ENCODE peak calls at places on chromosomes 6 and 20, in five cellular contexts. T is upper lobe of left lung, E is transverse colon, L is A549, K is prostate gland. Y is an unnamed sample.
A peak's percentile ranks its signal among the peaks of the same experiment; 100 is the strongest.

GRCh38 chr20:916825-917224 is 691 bp upstream of the ANGPT4 start:
- DNase-seq in T (no peak), E (no peak), L (no peak), K (no peak), Y (peak; percentile 9)

GRCh38 chr6:89966250-89966588 is 72.0 kb downstream of the GJA10 start:
- DNase-seq in T (no peak), E (no peak), L (no peak), K (no peak), Y (no peak)

GRCh38 chr20:32358883-32359632 is 927 bp downstream of the ASXL1 start:
- DNase-seq in T (peak; percentile 85), E (peak; percentile 84), L (peak; percentile 62), K (peak; percentile 76), Y (peak; percentile 81)

GRCh38 chr6:135850882-135851281 is 619 bp upstream of the PDE7B start:
- DNase-seq in T (no peak), E (no peak), L (peak; percentile 24), K (no peak), Y (no peak)

GRCh38 chr6:1931817-1932216 is 313.6 kb downstream of the GMDS start:
- DNase-seq in T (no peak), E (no peak), L (no peak), K (no peak), Y (no peak)

GRCh38 chr6:137717074-137718073 is 149.7 kb upstream of the TNFAIP3 start:
- DNase-seq in T (no peak), E (no peak), L (no peak), K (no peak), Y (no peak)

GRCh38 chr6:16966821-16967817 is 134.7 kb upstream of the STMND1 start:
- DNase-seq in T (no peak), E (no peak), L (no peak), K (no peak), Y (peak; percentile 29)

GRCh38 chr6:20319520-20320357 is 81.9 kb upstream of the E2F3 start:
- DNase-seq in T (peak; percentile 36), E (peak; percentile 63), L (no peak), K (no peak), Y (peak; percentile 65)

GRCh38 chr6:116492331-116493067 is 18.9 kb upstream of the CALHM5 start:
- DNase-seq in T (no peak), E (no peak), L (no peak), K (no peak), Y (no peak)

GRCh38 chr20:18188446-18188845 is 50.8 kb downstream of the KAT14 start:
- DNase-seq in T (no peak), E (no peak), L (no peak), K (no peak), Y (no peak)

GRCh38 chr20:51995551-51995951 is 193.2 kb upstream of the SALL4 start:
- DNase-seq in T (no peak), E (no peak), L (no peak), K (no peak), Y (no peak)

GRCh38 chr6:37919417-37920157 is 100.1 kb downstream of the ZFAND3 start:
- DNase-seq in T (no peak), E (no peak), L (no peak), K (no peak), Y (no peak)

GRCh38 chr20:49750611-49751396 is 37.1 kb upstream of the B4GALT5 start:
- DNase-seq in T (peak; percentile 60), E (peak; percentile 61), L (no peak), K (no peak), Y (no peak)

GRCh38 chr6:147724454-147724853 is 216.0 kb downstream of the SAMD5 start:
- DNase-seq in T (no peak), E (no peak), L (no peak), K (no peak), Y (no peak)

GRCh38 chr6:46104209-46104608 is 25.6 kb upstream of the ENPP4 start:
- DNase-seq in T (no peak), E (no peak), L (no peak), K (no peak), Y (no peak)

GRCh38 chr20:18034039-18034438 is 23.7 kb downstream of the OVOL2 start:
- DNase-seq in T (no peak), E (no peak), L (no peak), K (no peak), Y (no peak)

GRCh38 chr6:83958250-83958685 is 75.3 kb upstream of the MRAP2 start:
- DNase-seq in T (no peak), E (no peak), L (no peak), K (no peak), Y (no peak)

GRCh38 chr6:227812-228338 is 64.4 kb upstream of the DUSP22 start:
- DNase-seq in T (no peak), E (no peak), L (no peak), K (no peak), Y (no peak)

GRCh38 chr6:137013031-137013430 is 31.7 kb downstream of the IL20RA start:
- DNase-seq in T (no peak), E (no peak), L (no peak), K (no peak), Y (no peak)

GRCh38 chr6:150079604-150080003 is 10.7 kb upstream of the ULBP3 start:
- DNase-seq in T (no peak), E (no peak), L (no peak), K (no peak), Y (no peak)

GRCh38 chr6:75296811-75297779 is 12.5 kb upstream of the TMEM30A start:
- DNase-seq in T (no peak), E (no peak), L (no peak), K (no peak), Y (no peak)

GRCh38 chr6:939526-940252 is 246.8 kb upstream of the EXOC2 start:
- DNase-seq in T (no peak), E (no peak), L (no peak), K (no peak), Y (no peak)

GRCh38 chr6:18432619-18433018 is 45.5 kb downstream of the RNF144B start:
- DNase-seq in T (no peak), E (no peak), L (no peak), K (no peak), Y (no peak)

GRCh38 chr6:158769696-158770446 is 49.3 kb downstream of the EZR start:
- DNase-seq in T (no peak), E (no peak), L (no peak), K (no peak), Y (no peak)

GRCh38 chr20:6533321-6533720 is 234.2 kb upstream of the BMP2 start:
- DNase-seq in T (no peak), E (no peak), L (no peak), K (no peak), Y (no peak)

GRCh38 chr6:16374796-16375195 is 136.4 kb downstream of the GMPR start:
- DNase-seq in T (no peak), E (no peak), L (no peak), K (no peak), Y (no peak)

GRCh38 chr20:479487-479886 is 17.2 kb upstream of the TBC1D20 start:
- DNase-seq in T (no peak), E (no peak), L (no peak), K (no peak), Y (no peak)

GRCh38 chr6:96468681-96469224 is 52.9 kb upstream of the UFL1 start:
- DNase-seq in T (no peak), E (peak; percentile 16), L (no peak), K (no peak), Y (no peak)

GRCh38 chr20:64077094-64077493 is 2.2 kb downstream of the RGS19 start:
- DNase-seq in T (peak; percentile 48), E (peak; percentile 48), L (no peak), K (no peak), Y (no peak)

GRCh38 chr20:64077541-64077875 is 1.8 kb downstream of the RGS19 start:
- DNase-seq in T (no peak), E (no peak), L (no peak), K (no peak), Y (no peak)

GRCh38 chr20:64079273-64080012 is at the start of gene RGS19:
- DNase-seq in T (peak; percentile 86), E (peak; percentile 76), L (no peak), K (peak; percentile 75), Y (peak; percentile 79)

GRCh38 chr20:64078934-64079272 is 415 bp downstream of the RGS19 start:
- DNase-seq in T (no peak), E (no peak), L (no peak), K (no peak), Y (no peak)

GRCh38 chr20:64077876-64078551 is 1.3 kb downstream of the RGS19 start:
- DNase-seq in T (peak; percentile 71), E (peak; percentile 68), L (no peak), K (no peak), Y (no peak)
- H3K4me3 ChIP-seq in T (peak overlapping the region; percentile 80), E (peak overlapping the region; percentile 74), L (no peak overlapping the region), K (no peak overlapping the region), Y (peak overlapping the region; percentile 56)

GRCh38 chr6:81769834-81770233 is 17.4 kb upstream of the TENT5A start:
- DNase-seq in T (no peak), E (no peak), L (no peak), K (no peak), Y (no peak)

GRCh38 chr6:81768150-81768942 is 15.9 kb upstream of the TENT5A start:
- DNase-seq in T (no peak), E (no peak), L (no peak), K (no peak), Y (no peak)

GRCh38 chr6:81763968-81764367 is 11.5 kb upstream of the TENT5A start:
- DNase-seq in T (no peak), E (no peak), L (no peak), K (no peak), Y (no peak)

GRCh38 chr6:81767163-81768000 is 14.9 kb upstream of the TENT5A start:
- DNase-seq in T (peak; percentile 62), E (peak; percentile 33), L (no peak), K (no peak), Y (no peak)

GRCh38 chr6:81766482-81767069 is 14.1 kb upstream of the TENT5A start:
- DNase-seq in T (no peak), E (no peak), L (no peak), K (no peak), Y (no peak)
- TF ChIP-seq POLR2A in T (no peak), E (no peak), L (no peak), K (no peak), Y (no peak)

GRCh38 chr20:41030536-41031242 is 2.1 kb downstream of the TOP1 start:
- DNase-seq in T (peak; percentile 60), E (no peak), L (no peak), K (peak; percentile 28), Y (no peak)
- H3K4me3 ChIP-seq in T (peak overlapping the region; percentile 97), E (peak overlapping the region; percentile 97), L (peak overlapping the region; percentile 92), K (peak overlapping the region; percentile 96), Y (no peak overlapping the region)

GRCh38 chr6:43770417-43771209 is 602 bp downstream of the VEGFA start:
- DNase-seq in T (peak; percentile 85), E (peak; percentile 66), L (peak; percentile 60), K (peak; percentile 55), Y (peak; percentile 90)
- TF ChIP-seq POLR2A in T (no peak), E (peak; percentile 51), L (peak; percentile 49), K (peak; percentile 11), Y (peak; percentile 51)

DNA sequence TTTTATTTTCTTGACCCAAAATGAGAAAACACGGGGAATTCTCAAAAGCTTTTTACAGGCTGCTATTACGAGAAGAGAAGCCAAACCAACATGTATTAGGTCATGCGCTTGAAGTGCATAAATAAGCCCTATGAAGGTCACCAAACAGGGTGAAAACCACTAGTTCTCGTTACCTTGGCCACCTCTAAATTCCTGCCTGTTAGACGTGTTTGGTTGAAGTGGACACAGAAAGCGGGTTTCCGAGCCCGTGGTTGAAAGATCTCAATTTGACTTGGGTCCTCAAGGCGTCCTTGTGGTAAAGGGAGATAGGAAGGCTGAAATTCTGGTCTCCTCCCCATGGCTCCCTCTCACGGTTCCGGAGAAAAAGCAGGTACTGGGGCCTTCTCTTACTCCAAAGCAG is 6.2 kb downstream of the EYA2 start:
- DNase-seq in T (no peak), E (no peak), L (no peak), K (no peak), Y (no peak)
- H3K4me3 ChIP-seq in T (no peak overlapping the region), E (no peak overlapping the region), L (no peak overlapping the region), K (peak overlapping the region; percentile 83), Y (no peak overlapping the region)

GRCh38 chr6:32439708-32440214 is at the start of gene HLA-DRA:
- DNase-seq in T (no peak), E (no peak), L (no peak), K (no peak), Y (no peak)
- TF ChIP-seq POLR2A in T (peak; percentile 33), E (peak; percentile 61), L (no peak), K (peak; percentile 31), Y (peak; percentile 67)